ENCODE peak calls at places on chromosome 13, in nine cellular contexts. M is EH; P is SHP77 treated with DMSO at 0.1 percent for 48 hours; Y is activated effector memory CD4-positive, alpha-beta T cell treated with Interleukin-2 at 50 U/mL for 16 hours; F is smooth muscle cell of the brain vasculature; A is brain microvascular endothelial cell; H is dermis microvascular lymphatic vessel endothelial cell; G is fibroblast of villous mesenchyme; B is activated T-cell treated with anti-CD3 and anti-CD28 coated beads for 1 hour. X is an unnamed sample.

GRCh38 chr13:75762066-75762937 is 126.2 kb downstream of the LMO7 start:
- DNase-seq in G (peak), F (no peak), P (no peak), B (no peak), Y (no peak), A (no peak), H (no peak), M (no peak), X (peak)

GRCh38 chr13:64480206-64480605 is 2749.9 kb downstream of the PCDH9 start:
- DNase-seq in M (no peak), F (no peak), A (no peak), B (no peak), P (no peak), G (no peak), H (no peak), Y (no peak), X (no peak)

GRCh38 chr13:49711218-49711863 is 20.1 kb upstream of the EBPL start:
- DNase-seq in G (peak), F (no peak), P (no peak), A (peak), H (peak), M (peak), B (no peak), Y (no peak), X (peak)

GRCh38 chr13:72774019-72774418 is 7.7 kb downstream of the DIS3 start:
- DNase-seq in H (no peak), G (peak), A (no peak), F (no peak), P (no peak), M (peak), B (no peak), Y (no peak), X (no peak)

GRCh38 chr13:99655351-99656091 is 154.2 kb downstream of the TM9SF2 start:
- DNase-seq in Y (no peak), G (no peak), B (no peak), A (peak), F (no peak), P (no peak), H (no peak), M (peak), X (peak)

GRCh38 chr13:61648546-61648945 is 232.9 kb upstream of the PCDH20 start:
- DNase-seq in H (no peak), G (no peak), B (no peak), P (no peak), A (no peak), F (no peak), Y (no peak), M (no peak), X (no peak)

GRCh38 chr13:109785141-109785891 is 1.1 kb downstream of the IRS2 start:
- DNase-seq in G (peak), A (peak), F (no peak), M (peak), P (peak), Y (peak), B (peak), H (peak), X (no peak)

GRCh38 chr13:31138515-31138914 is 23.2 kb downstream of the HSPH1 start:
- DNase-seq in B (no peak), G (no peak), A (no peak), Y (no peak), H (peak), P (no peak), F (no peak), M (no peak), X (no peak)

GRCh38 chr13:96214804-96215445 is 125.0 kb downstream of the HS6ST3 start:
- DNase-seq in Y (no peak), H (no peak), B (no peak), A (no peak), F (no peak), M (no peak), P (no peak), G (no peak), X (no peak)

GRCh38 chr13:102870677-102871415 is 25.0 kb downstream of the ERCC5 start:
- DNase-seq in F (peak), G (peak), H (peak), B (peak), M (peak), A (peak), P (peak), Y (no peak), X (peak)

GRCh38 chr13:67148219-67148583 is 81.9 kb downstream of the PCDH9 start:
- DNase-seq in H (peak), A (peak), G (no peak), F (peak), B (no peak), P (no peak), M (peak), Y (no peak), X (no peak)

GRCh38 chr13:45040626-45041025 is 51.3 kb downstream of the GPALPP1 start:
- DNase-seq in P (no peak), A (no peak), G (no peak), B (no peak), H (peak), M (no peak), Y (no peak), F (no peak), X (no peak)

GRCh38 chr13:48042889-48043288 is 5.4 kb downstream of the NUDT15 start:
- DNase-seq in F (no peak), P (no peak), G (no peak), B (no peak), H (no peak), Y (no peak), M (no peak), A (no peak), X (no peak)

GRCh38 chr13:92460479-92460878 is 766.1 kb upstream of the GPC6 start:
- DNase-seq in B (no peak), G (no peak), A (no peak), P (peak), Y (no peak), H (no peak), F (no peak), M (no peak), X (no peak)

GRCh38 chr13:29594310-29594709 is 1.2 kb downstream of the SLC7A1 start:
- DNase-seq in Y (peak), P (peak), M (peak), G (peak), A (peak), B (peak), F (peak), H (peak), X (peak)

GRCh38 chr13:114143806-114144605 is 11.6 kb upstream of the RASA3 start:
- DNase-seq in A (no peak), H (peak), M (no peak), F (no peak), Y (peak), B (no peak), G (no peak), P (peak), X (peak)

GRCh38 chr13:28185256-28185655 is 46.9 kb downstream of the PAN3 start:
- DNase-seq in F (no peak), B (no peak), M (peak), P (no peak), G (no peak), Y (no peak), H (peak), A (no peak), X (no peak)

GRCh38 chr13:98433654-98434053 is 143.3 kb downstream of the STK24 start:
- DNase-seq in F (no peak), B (no peak), A (no peak), Y (no peak), G (no peak), H (no peak), M (no peak), P (no peak), X (no peak)

X was measured in HepG2.